ENCODE peak calls at places on chromosomes 16 and 17, in seven cellular contexts. B, R, I, X, K, Q and A are unnamed samples.

GRCh38 chr16:14392960-14393359 is 237.1 kb downstream of the PARN start:
- DNase-seq in K (no peak), X (no peak), Q (no peak), B (no peak), R (no peak), I (no peak), A (no peak)

GRCh38 chr16:69143116-69143515 is 10.7 kb downstream of the UTP4 start:
- DNase-seq in I (peak), K (no peak), R (no peak), B (no peak), X (no peak), Q (no peak), A (no peak)

GRCh38 chr16:17223576-17223975 is 247.2 kb downstream of the XYLT1 start:
- DNase-seq in B (no peak), R (no peak), K (no peak), X (no peak), Q (no peak), I (no peak), A (no peak)

GRCh38 chr16:83185902-83186301 is 559.1 kb downstream of the CDH13 start:
- DNase-seq in Q (no peak), B (no peak), K (no peak), X (no peak), I (no peak), R (no peak), A (no peak)

GRCh38 chr17:83153681-83154310 is 74.4 kb downstream of the METRNL start:
- DNase-seq in Q (no peak), R (no peak), B (no peak), X (no peak), K (no peak), I (no peak), A (no peak)

GRCh38 chr16:27291722-27292240 is 22.0 kb upstream of the IL4R start:
- DNase-seq in R (no peak), Q (no peak), B (no peak), X (no peak), I (no peak), K (no peak), A (no peak)

GRCh38 chr16:75535901-75536300 is at the start of gene CHST5:
- DNase-seq in B (no peak), Q (no peak), X (no peak), K (no peak), I (no peak), R (no peak), A (no peak)

GRCh38 chr16:89711601-89712475 is 8.9 kb downstream of the VPS9D1 start:
- DNase-seq in K (peak), X (peak), R (peak), Q (peak), B (peak), I (peak), A (peak)

GRCh38 chr16:21611546-21612384 is 12.4 kb downstream of the METTL9 start:
- DNase-seq in R (no peak), X (no peak), K (no peak), Q (no peak), B (no peak), I (no peak), A (no peak)

GRCh38 chr17:74288785-74289184 is 14.8 kb downstream of the DNAI2 start:
- DNase-seq in I (no peak), Q (no peak), K (no peak), B (no peak), R (no peak), X (no peak), A (no peak)

GRCh38 chr17:46774108-46774737 is 44.3 kb downstream of the WNT3 start:
- DNase-seq in X (no peak), B (peak), R (no peak), Q (no peak), K (no peak), I (no peak), A (no peak)

GRCh38 chr16:9061358-9061813 is 30.1 kb upstream of the HAPSTR1 start:
- DNase-seq in K (no peak), X (no peak), R (no peak), B (no peak), I (peak), Q (no peak), A (no peak)

GRCh38 chr16:27240948-27241531 is 27.5 kb downstream of the NSMCE1 start:
- DNase-seq in K (peak), X (no peak), R (no peak), B (no peak), I (peak), Q (peak), A (no peak)

GRCh38 chr17:50845260-50846147 is 10.1 kb downstream of the WFIKKN2 start:
- DNase-seq in K (no peak), B (no peak), X (no peak), R (no peak), Q (no peak), I (peak), A (no peak)

GRCh38 chr16:911604-912321 is 59.0 kb downstream of the LMF1 start:
- DNase-seq in I (no peak), R (no peak), X (no peak), K (no peak), Q (no peak), B (no peak), A (no peak)

GRCh38 chr17:27529230-27529796 is 73.1 kb downstream of the KSR1 start:
- DNase-seq in K (no peak), I (peak), B (no peak), Q (peak), X (no peak), R (no peak), A (no peak)

GRCh38 chr16:4415538-4416199 is 727 bp downstream of the CORO7 start:
- DNase-seq in R (peak), X (no peak), B (peak), Q (no peak), I (peak), K (no peak), A (peak)

GRCh38 chr16:25859645-25860044 is 167.9 kb downstream of the HS3ST4 start:
- DNase-seq in R (no peak), X (no peak), Q (no peak), K (no peak), B (no peak), I (no peak), A (no peak)

GRCh38 chr16:10966129-10966528 is 21.8 kb downstream of the CLEC16A start:
- DNase-seq in X (no peak), K (no peak), R (no peak), I (no peak), B (no peak), Q (no peak), A (no peak)

GRCh38 chr16:87339086-87339723 is 22.0 kb upstream of the C16orf95 start:
- DNase-seq in X (no peak), R (no peak), B (no peak), Q (no peak), I (no peak), K (no peak), A (no peak)

GRCh38 chr16:180921-181667 is 835 bp downstream of the HBQ1 start:
- DNase-seq in R (peak), K (peak), X (peak), I (peak), B (peak), Q (peak), A (peak)

GRCh38 chr17:13978478-13978877 is 90.8 kb upstream of the COX10 start:
- DNase-seq in I (no peak), X (no peak), Q (no peak), K (no peak), B (no peak), R (no peak), A (no peak)

GRCh38 chr16:68590201-68590994 is 51.3 kb downstream of the ZFP90 start:
- DNase-seq in B (peak), I (peak), X (peak), R (peak), Q (peak), K (peak), A (peak)

GRCh38 chr16:70160388-70160787 is 13.2 kb upstream of the CLEC18C start:
- DNase-seq in Q (no peak), X (no peak), K (no peak), I (no peak), B (no peak), R (no peak), A (no peak)

GRCh38 chr16:69481901-69482341 is 57.5 kb downstream of the CYB5B start:
- DNase-seq in K (peak), X (no peak), B (no peak), Q (peak), R (no peak), I (peak), A (no peak)

GRCh38 chr17:32497431-32498205 is 10.8 kb downstream of the CDK5R1 start:
- DNase-seq in B (no peak), Q (peak), X (no peak), K (no peak), R (no peak), I (peak), A (no peak)
- TF ChIP-seq CTCF in B (no peak), Q (peak), X (no peak), K (peak), R (no peak), I (no peak), A (no peak)

GRCh38 chr17:81713556-81714411 is 1.7 kb downstream of the SLC25A10 start:
- DNase-seq in R (no peak), X (peak), I (no peak), K (no peak), Q (no peak), B (no peak), A (no peak)

GRCh38 chr17:81713004-81713555 is 996 bp downstream of the SLC25A10 start:
- DNase-seq in Q (no peak), X (peak), B (no peak), R (no peak), K (no peak), I (no peak), A (no peak)

GRCh38 chr17:81710514-81711308 is 1.4 kb upstream of the SLC25A10 start:
- DNase-seq in B (no peak), I (peak), R (no peak), Q (no peak), X (no peak), K (no peak), A (no peak)

GRCh38 chr17:81712468-81713003 is 452 bp downstream of the SLC25A10 start:
- DNase-seq in R (no peak), Q (no peak), X (peak), B (no peak), I (peak), K (no peak), A (no peak)

GRCh38 chr17:81711814-81712467 is at the start of gene SLC25A10:
- DNase-seq in R (peak), K (peak), Q (peak), X (peak), I (peak), B (peak), A (peak)
- TF ChIP-seq CTCF in R (no peak), K (no peak), Q (no peak), X (no peak), I (no peak), B (no peak), A (no peak)

GRCh38 chr16:19659554-19659953 is 58.5 kb downstream of the KNOP1 start:
- DNase-seq in Q (no peak), B (no peak), X (no peak), I (no peak), K (no peak), R (no peak), A (no peak)
- TF ChIP-seq CTCF in Q (no peak), B (no peak), X (no peak), I (no peak), K (no peak), R (no peak), A (no peak)

DNA sequence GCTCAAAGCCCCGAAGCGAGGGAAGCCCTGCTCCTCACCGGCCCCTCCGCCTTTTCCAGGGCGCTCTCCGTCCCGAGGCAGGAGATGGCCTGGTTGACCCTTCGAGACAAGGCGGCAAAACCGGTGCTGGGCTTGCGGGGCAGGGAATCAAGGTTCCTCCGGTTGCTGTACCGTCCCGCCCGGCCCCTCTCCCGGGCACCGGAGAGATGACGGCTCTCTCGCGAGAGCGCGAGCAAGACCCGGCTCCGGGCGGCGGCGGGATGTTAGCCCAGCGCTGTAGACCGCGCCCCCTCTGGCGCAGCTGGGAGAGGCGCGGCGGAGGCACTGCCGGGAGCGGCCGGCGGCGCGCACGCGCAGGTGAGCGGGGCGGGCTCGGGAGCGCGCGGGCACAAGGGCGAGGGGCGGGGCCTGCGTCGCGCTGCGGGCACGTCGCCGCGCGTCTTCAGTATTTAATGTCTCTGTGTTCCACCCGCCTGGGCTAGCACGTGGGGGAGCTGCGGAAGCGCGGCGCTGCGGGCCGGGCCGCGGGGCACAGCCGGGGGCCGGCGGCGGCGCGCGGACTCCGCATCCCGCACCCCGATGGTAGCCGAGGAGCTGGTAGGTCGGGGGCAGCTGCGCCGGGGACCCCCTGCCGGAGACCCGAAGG is at the start of gene AKAP1:
- DNase-seq in I (peak), X (peak), R (peak), Q (peak), K (peak), B (peak), A (peak)
- TF ChIP-seq CTCF in I (no peak), X (peak), R (peak), Q (no peak), K (peak), B (no peak), A (peak)